ENCODE peak calls at places on chromosomes 2 and 18, in five cellular contexts. Y is SW480, U is foreskin keratinocyte, L is EL, W is K562. D is an unnamed sample.

GRCh38 chr2:151120016-151120415 is 141.6 kb downstream of the RBM43 start:
- DNase-seq in L (no peak), U (no peak), Y (no peak), W (no peak), D (no peak)

GRCh38 chr2:2779727-2780126 is 448.7 kb upstream of the MYT1L start:
- DNase-seq in Y (no peak), W (no peak), U (no peak), L (no peak), D (no peak)

GRCh38 chr2:233129351-233129978 is 69.3 kb downstream of the INPP5D start:
- DNase-seq in W (no peak), U (no peak), Y (no peak), L (no peak), D (no peak)

GRCh38 chr2:200159829-200160781 is 146.4 kb upstream of the SPATS2L start:
- DNase-seq in L (peak), U (no peak), Y (no peak), W (no peak), D (no peak)

GRCh38 chr2:184339966-184340365 is 258.4 kb upstream of the ZNF804A start:
- DNase-seq in U (peak), Y (no peak), W (no peak), L (peak), D (no peak)

GRCh38 chr18:75070625-75071483 is 138.1 kb downstream of the PTGR3 start:
- DNase-seq in W (peak), L (peak), Y (peak), U (peak), D (peak)

GRCh38 chr18:63505566-63506335 is 29.0 kb downstream of the SERPINB5 start:
- DNase-seq in Y (peak), U (no peak), W (peak), L (peak), D (peak)

GRCh38 chr18:76464281-76465259 is 30.5 kb downstream of the ZNF516 start:
- DNase-seq in U (no peak), Y (no peak), W (no peak), L (no peak), D (no peak)

GRCh38 chr2:139031722-139032121 is 251.5 kb upstream of the NXPH2 start:
- DNase-seq in L (no peak), Y (peak), U (peak), W (no peak), D (no peak)

GRCh38 chr2:149908731-149909690 is 321.4 kb upstream of the MMADHC start:
- DNase-seq in W (no peak), L (no peak), U (no peak), Y (no peak), D (no peak)

GRCh38 chr2:47652041-47652713 is 130.8 kb upstream of the MSH6 start:
- DNase-seq in Y (peak), W (no peak), U (no peak), L (no peak), D (no peak)

GRCh38 chr2:235605306-235605998 is 111.6 kb downstream of the AGAP1 start:
- DNase-seq in W (peak), L (peak), Y (no peak), U (peak), D (no peak)

GRCh38 chr2:105882920-105883319 is 138.2 kb downstream of the NCK2 start:
- DNase-seq in L (no peak), U (no peak), Y (no peak), W (no peak), D (no peak)

GRCh38 chr2:239285071-239285931 is 115.5 kb downstream of the HDAC4 start:
- DNase-seq in Y (no peak), L (no peak), W (peak), U (no peak), D (no peak)

GRCh38 chr2:176527141-176527901 is 258.1 kb downstream of the MTX2 start:
- DNase-seq in L (no peak), W (no peak), U (no peak), Y (no peak), D (no peak)

GRCh38 chr2:222673273-222673672 is 1.8 kb downstream of the MOGAT1 start:
- DNase-seq in W (no peak), U (no peak), Y (no peak), L (no peak), D (no peak)

GRCh38 chr2:95385570-95385984 is 16.9 kb upstream of the FAHD2A start:
- DNase-seq in W (no peak), L (no peak), U (no peak), Y (no peak), D (no peak)

GRCh38 chr2:111053825-111054490 is 66.8 kb upstream of the BCL2L11 start:
- DNase-seq in U (no peak), W (no peak), L (no peak), Y (no peak), D (no peak)

GRCh38 chr2:170073288-170073687 is 104.7 kb upstream of the MYO3B start:
- DNase-seq in Y (no peak), W (no peak), L (peak), U (peak), D (no peak)

GRCh38 chr2:215764441-215765048 is 248.8 kb downstream of the MREG start:
- DNase-seq in Y (no peak), L (peak), U (peak), W (peak), D (no peak)

GRCh38 chr2:220648628-220649027 is 923.5 kb downstream of the EPHA4 start:
- DNase-seq in Y (no peak), U (no peak), L (peak), W (no peak), D (no peak)

GRCh38 chr2:111118455-111119003 is 2.2 kb upstream of the BCL2L11 start:
- DNase-seq in W (no peak), U (no peak), L (no peak), Y (no peak), D (no peak)

GRCh38 chr2:177989029-177989885 is 83.3 kb downstream of the PDE11A start:
- DNase-seq in Y (no peak), L (peak), U (no peak), W (no peak), D (no peak)

GRCh38 chr2:176584333-176584732 is 315.1 kb downstream of the MTX2 start:
- DNase-seq in U (peak), W (no peak), Y (peak), L (peak), D (no peak)

GRCh38 chr2:236583621-236584203 is 14.1 kb downstream of the ACKR3 start:
- DNase-seq in W (no peak), Y (no peak), U (no peak), L (no peak), D (no peak)

GRCh38 chr2:161355106-161355505 is 46.9 kb downstream of the PSMD14 start:
- DNase-seq in L (no peak), Y (no peak), U (no peak), W (no peak), D (no peak)

GRCh38 chr2:75146903-75147332 is 52.4 kb downstream of the TACR1 start:
- DNase-seq in W (no peak), L (no peak), U (no peak), Y (no peak), D (no peak)

GRCh38 chr18:23684515-23685197 is 4.6 kb upstream of the LAMA3 start:
- DNase-seq in L (peak), W (no peak), U (no peak), Y (no peak), D (no peak)

GRCh38 chr2:45674035-45674791 is 22.7 kb downstream of the PRKCE start:
- DNase-seq in W (no peak), Y (no peak), L (peak), U (no peak), D (no peak)

GRCh38 chr2:71935291-71935848 is 212.3 kb downstream of the CYP26B1 start:
- DNase-seq in W (peak), U (no peak), L (peak), Y (no peak), D (no peak)

GRCh38 chr2:139296672-139297209 is 516.6 kb upstream of the NXPH2 start:
- DNase-seq in Y (no peak), L (no peak), U (peak), W (no peak), D (no peak)

GRCh38 chr2:23497063-23497462 is 112.1 kb downstream of the KLHL29 start:
- DNase-seq in U (peak), L (peak), Y (peak), W (no peak), D (no peak)

GRCh38 chr2:64537991-64538390 is 13.9 kb downstream of the AFTPH start:
- DNase-seq in W (no peak), Y (no peak), L (peak), U (no peak), D (no peak)

GRCh38 chr2:203685789-203686433 is 20.5 kb upstream of the CD28 start:
- DNase-seq in Y (no peak), L (no peak), U (no peak), W (no peak), D (no peak)